ENCODE peak calls at places on chromosomes 11 and 22, in six cellular contexts. One of them, this sample, is unnamed.

GRCh38 chr11:78179459-78180071 is 8.9 kb downstream of the KCTD21 start:
- DNase-seq in body of pancreas: no peak
- DNase-seq in ovary: no peak
- DNase-seq in IMR-90: no peak
- DNase-seq in tibial nerve: no peak
- DNase-seq in breast epithelium: no peak
- DNase-seq in this sample: no peak

GRCh38 chr11:76935030-76935429 is 74.3 kb downstream of the ACER3 start:
- DNase-seq in breast epithelium: no peak
- DNase-seq in tibial nerve: no peak
- DNase-seq in body of pancreas: no peak
- DNase-seq in ovary: no peak
- DNase-seq in IMR-90: no peak
- DNase-seq in this sample: no peak

GRCh38 chr11:58285483-58286040 is 17.5 kb upstream of the OR10W1 start:
- DNase-seq in IMR-90: no peak
- DNase-seq in ovary: no peak
- DNase-seq in tibial nerve: no peak
- DNase-seq in breast epithelium: no peak
- DNase-seq in body of pancreas: no peak
- DNase-seq in this sample: no peak

GRCh38 chr11:125513705-125514265 is 17.7 kb upstream of the FEZ1 start:
- DNase-seq in IMR-90: no peak
- DNase-seq in body of pancreas: no peak
- DNase-seq in ovary: no peak
- DNase-seq in breast epithelium: no peak
- DNase-seq in tibial nerve: no peak
- DNase-seq in this sample: no peak

GRCh38 chr11:77092382-77092781 is 10.3 kb upstream of the OMP start:
- DNase-seq in body of pancreas: no peak
- DNase-seq in tibial nerve: no peak
- DNase-seq in breast epithelium: no peak
- DNase-seq in IMR-90: no peak
- DNase-seq in ovary: peak
- DNase-seq in this sample: no peak

GRCh38 chr11:33552756-33553155 is 147.9 kb downstream of the C11orf91 start:
- DNase-seq in tibial nerve: no peak
- DNase-seq in ovary: no peak
- DNase-seq in IMR-90: peak
- DNase-seq in body of pancreas: no peak
- DNase-seq in breast epithelium: no peak
- DNase-seq in this sample: no peak

GRCh38 chr11:33867996-33868645 is 23.8 kb downstream of the LMO2 start:
- DNase-seq in IMR-90: no peak
- DNase-seq in tibial nerve: no peak
- DNase-seq in body of pancreas: no peak
- DNase-seq in breast epithelium: no peak
- DNase-seq in ovary: no peak
- DNase-seq in this sample: no peak

GRCh38 chr11:130827697-130828377 is 88.4 kb downstream of the SNX19 start:
- DNase-seq in tibial nerve: peak
- DNase-seq in IMR-90: peak
- DNase-seq in breast epithelium: peak
- DNase-seq in ovary: peak
- DNase-seq in body of pancreas: peak
- DNase-seq in this sample: peak

GRCh38 chr22:43014062-43014875 is 680 bp downstream of the PACSIN2 start:
- DNase-seq in ovary: peak
- DNase-seq in IMR-90: no peak
- DNase-seq in breast epithelium: peak
- DNase-seq in tibial nerve: no peak
- DNase-seq in body of pancreas: peak
- DNase-seq in this sample: no peak

GRCh38 chr11:70100791-70101190 is 22.7 kb downstream of the ANO1 start:
- DNase-seq in ovary: no peak
- DNase-seq in breast epithelium: no peak
- DNase-seq in body of pancreas: no peak
- DNase-seq in IMR-90: no peak
- DNase-seq in tibial nerve: no peak
- DNase-seq in this sample: no peak

GRCh38 chr22:40432167-40432566 is 61.8 kb downstream of the SGSM3 start:
- DNase-seq in IMR-90: no peak
- DNase-seq in body of pancreas: no peak
- DNase-seq in tibial nerve: no peak
- DNase-seq in breast epithelium: no peak
- DNase-seq in ovary: no peak
- DNase-seq in this sample: no peak

GRCh38 chr11:44316388-44317240 is 6.7 kb upstream of the ALX4 start:
- DNase-seq in IMR-90: no peak
- DNase-seq in body of pancreas: no peak
- DNase-seq in ovary: peak
- DNase-seq in tibial nerve: no peak
- DNase-seq in breast epithelium: no peak
- DNase-seq in this sample: no peak

GRCh38 chr11:72776844-72777754 is 16.7 kb downstream of the STARD10 start:
- DNase-seq in ovary: no peak
- DNase-seq in tibial nerve: no peak
- DNase-seq in breast epithelium: no peak
- DNase-seq in IMR-90: no peak
- DNase-seq in body of pancreas: peak
- DNase-seq in this sample: no peak

GRCh38 chr11:35174666-35175065 is 35.7 kb downstream of the CD44 start:
- DNase-seq in ovary: no peak
- DNase-seq in IMR-90: peak
- DNase-seq in body of pancreas: no peak
- DNase-seq in tibial nerve: no peak
- DNase-seq in breast epithelium: no peak
- DNase-seq in this sample: no peak

GRCh38 chr11:57699813-57700212 is 12.2 kb downstream of the MED19 start:
- DNase-seq in breast epithelium: no peak
- DNase-seq in ovary: no peak
- DNase-seq in IMR-90: no peak
- DNase-seq in tibial nerve: no peak
- DNase-seq in body of pancreas: no peak
- DNase-seq in this sample: no peak

GRCh38 chr11:75574698-75575265 is 12.7 kb downstream of the SERPINH1 start:
- DNase-seq in IMR-90: no peak
- DNase-seq in tibial nerve: no peak
- DNase-seq in breast epithelium: no peak
- DNase-seq in body of pancreas: no peak
- DNase-seq in ovary: no peak
- DNase-seq in this sample: no peak

GRCh38 chr11:75576017-75576416 is 14.0 kb downstream of the SERPINH1 start:
- DNase-seq in tibial nerve: no peak
- DNase-seq in body of pancreas: no peak
- DNase-seq in IMR-90: no peak
- DNase-seq in ovary: no peak
- DNase-seq in breast epithelium: no peak
- DNase-seq in this sample: no peak

GRCh38 chr11:75576445-75577049 is 14.5 kb downstream of the SERPINH1 start:
- DNase-seq in tibial nerve: peak
- DNase-seq in breast epithelium: peak
- DNase-seq in ovary: peak
- DNase-seq in IMR-90: peak
- DNase-seq in body of pancreas: no peak
- DNase-seq in this sample: no peak

GRCh38 chr11:75578977-75579376 is 16.9 kb downstream of the SERPINH1 start:
- DNase-seq in tibial nerve: no peak
- DNase-seq in breast epithelium: no peak
- DNase-seq in body of pancreas: no peak
- DNase-seq in ovary: no peak
- DNase-seq in IMR-90: peak
- DNase-seq in this sample: no peak

GRCh38 chr11:75577198-75577597 is 15.1 kb downstream of the SERPINH1 start:
- DNase-seq in body of pancreas: peak
- DNase-seq in IMR-90: peak
- DNase-seq in tibial nerve: peak
- DNase-seq in ovary: peak
- DNase-seq in breast epithelium: no peak
- DNase-seq in this sample: peak
- TF ChIP-seq POLR2A in body of pancreas: no peak
- TF ChIP-seq POLR2A in IMR-90: no peak
- TF ChIP-seq POLR2A in tibial nerve: no peak
- TF ChIP-seq POLR2A in ovary: no peak
- TF ChIP-seq POLR2A in breast epithelium: no peak
- TF ChIP-seq POLR2A in this sample: no peak

GRCh38 chr11:90809581-90809980 is 586.7 kb upstream of the CHORDC1 start:
- DNase-seq in IMR-90: no peak
- DNase-seq in body of pancreas: no peak
- DNase-seq in tibial nerve: no peak
- DNase-seq in breast epithelium: no peak
- DNase-seq in ovary: no peak
- DNase-seq in this sample: no peak

GRCh38 chr11:90803366-90803765 is 580.5 kb upstream of the CHORDC1 start:
- DNase-seq in body of pancreas: no peak
- DNase-seq in ovary: no peak
- DNase-seq in breast epithelium: no peak
- DNase-seq in IMR-90: no peak
- DNase-seq in tibial nerve: no peak
- DNase-seq in this sample: no peak

GRCh38 chr11:90798769-90799168 is 575.9 kb upstream of the CHORDC1 start:
- DNase-seq in ovary: no peak
- DNase-seq in breast epithelium: no peak
- DNase-seq in tibial nerve: no peak
- DNase-seq in IMR-90: no peak
- DNase-seq in body of pancreas: no peak
- DNase-seq in this sample: no peak

GRCh38 chr11:90805172-90805571 is 582.3 kb upstream of the CHORDC1 start:
- DNase-seq in ovary: no peak
- DNase-seq in IMR-90: no peak
- DNase-seq in body of pancreas: no peak
- DNase-seq in tibial nerve: no peak
- DNase-seq in breast epithelium: no peak
- DNase-seq in this sample: no peak

GRCh38 chr11:90803781-90804180 is 580.9 kb upstream of the CHORDC1 start:
- DNase-seq in body of pancreas: no peak
- DNase-seq in ovary: no peak
- DNase-seq in IMR-90: no peak
- DNase-seq in breast epithelium: no peak
- DNase-seq in tibial nerve: no peak
- DNase-seq in this sample: no peak
- TF ChIP-seq POLR2A in body of pancreas: no peak
- TF ChIP-seq POLR2A in ovary: no peak
- TF ChIP-seq POLR2A in IMR-90: no peak
- TF ChIP-seq POLR2A in breast epithelium: no peak
- TF ChIP-seq POLR2A in tibial nerve: no peak
- TF ChIP-seq POLR2A in this sample: no peak

GRCh38 chr22:22894740-22895731 is 7.4 kb downstream of the IGLL5 start:
- DNase-seq in IMR-90: no peak
- DNase-seq in ovary: peak
- DNase-seq in breast epithelium: peak
- DNase-seq in body of pancreas: no peak
- DNase-seq in tibial nerve: no peak
- DNase-seq in this sample: no peak

GRCh38 chr22:22893891-22894739 is 6.5 kb downstream of the IGLL5 start:
- DNase-seq in breast epithelium: peak
- DNase-seq in ovary: peak
- DNase-seq in tibial nerve: no peak
- DNase-seq in body of pancreas: no peak
- DNase-seq in IMR-90: no peak
- DNase-seq in this sample: no peak

GRCh38 chr22:22897036-22897435 is 9.4 kb downstream of the IGLL5 start:
- DNase-seq in tibial nerve: no peak
- DNase-seq in ovary: peak
- DNase-seq in IMR-90: no peak
- DNase-seq in breast epithelium: peak
- DNase-seq in body of pancreas: no peak
- DNase-seq in this sample: no peak

GRCh38 chr22:22896601-22897000 is 9.0 kb downstream of the IGLL5 start:
- DNase-seq in breast epithelium: peak
- DNase-seq in ovary: peak
- DNase-seq in body of pancreas: no peak
- DNase-seq in tibial nerve: no peak
- DNase-seq in IMR-90: no peak
- DNase-seq in this sample: no peak

GRCh38 chr22:22895776-22896445 is 8.3 kb downstream of the IGLL5 start:
- DNase-seq in body of pancreas: no peak
- DNase-seq in ovary: peak
- DNase-seq in tibial nerve: no peak
- DNase-seq in IMR-90: no peak
- DNase-seq in breast epithelium: peak
- DNase-seq in this sample: no peak
- TF ChIP-seq POLR2A in body of pancreas: no peak
- TF ChIP-seq POLR2A in ovary: no peak
- TF ChIP-seq POLR2A in tibial nerve: no peak
- TF ChIP-seq POLR2A in IMR-90: no peak
- TF ChIP-seq POLR2A in breast epithelium: no peak
- TF ChIP-seq POLR2A in this sample: no peak

GRCh38 chr22:49154433-49154832 is 673.2 kb downstream of the BRD1 start:
- DNase-seq in ovary: no peak
- DNase-seq in breast epithelium: no peak
- DNase-seq in IMR-90: no peak
- DNase-seq in body of pancreas: no peak
- DNase-seq in tibial nerve: no peak
- DNase-seq in this sample: no peak

GRCh38 chr22:49152146-49152929 is 675.3 kb downstream of the BRD1 start:
- DNase-seq in breast epithelium: no peak
- DNase-seq in body of pancreas: no peak
- DNase-seq in tibial nerve: no peak
- DNase-seq in ovary: no peak
- DNase-seq in IMR-90: no peak
- DNase-seq in this sample: no peak

GRCh38 chr22:49152930-49153770 is 674.5 kb downstream of the BRD1 start:
- DNase-seq in ovary: no peak
- DNase-seq in body of pancreas: no peak
- DNase-seq in breast epithelium: no peak
- DNase-seq in tibial nerve: no peak
- DNase-seq in IMR-90: no peak
- DNase-seq in this sample: no peak

GRCh38 chr22:49155039-49155808 is 672.4 kb downstream of the BRD1 start:
- DNase-seq in breast epithelium: no peak
- DNase-seq in IMR-90: no peak
- DNase-seq in tibial nerve: no peak
- DNase-seq in body of pancreas: no peak
- DNase-seq in ovary: no peak
- DNase-seq in this sample: no peak

GRCh38 chr22:49153921-49154320 is 673.8 kb downstream of the BRD1 start:
- DNase-seq in ovary: no peak
- DNase-seq in body of pancreas: no peak
- DNase-seq in breast epithelium: no peak
- DNase-seq in IMR-90: no peak
- DNase-seq in tibial nerve: no peak
- DNase-seq in this sample: no peak
- TF ChIP-seq POLR2A in ovary: no peak
- TF ChIP-seq POLR2A in body of pancreas: no peak
- TF ChIP-seq POLR2A in breast epithelium: no peak
- TF ChIP-seq POLR2A in IMR-90: no peak
- TF ChIP-seq POLR2A in tibial nerve: no peak
- TF ChIP-seq POLR2A in this sample: no peak

This sample was measured in H54.